ENCODE peak calls at places on chromosomes 3 and 15, in nine cellular contexts. P is astrocyte of the spinal cord, L is AG04450, H is bronchial epithelial cell, Q is uterus, R is fibroblast of lung, M is Peyer's patch, D is HL-60, F is psoas muscle. S is an unnamed sample.

GRCh38 chr3:151169700-151170224 is 33.3 kb downstream of the GPR171 start:
- DNase-seq in R (peak), D (peak), H (no peak), M (no peak), L (no peak), F (peak), Q (no peak), P (no peak), S (peak)

GRCh38 chr3:111667621-111668239 is 72.6 kb upstream of the ZBED2 start:
- DNase-seq in H (peak), P (peak), D (peak), L (no peak), F (no peak), M (no peak), R (peak), Q (peak), S (peak)

GRCh38 chr15:89746386-89746974 is 4.6 kb downstream of the MESP1 start:
- DNase-seq in Q (no peak), F (no peak), R (no peak), H (no peak), D (no peak), P (no peak), M (no peak), L (no peak), S (no peak)

GRCh38 chr3:38646630-38647029 is 2.9 kb downstream of the SCN5A start:
- DNase-seq in H (peak), D (peak), F (no peak), R (no peak), M (peak), Q (no peak), L (no peak), P (peak), S (no peak)

GRCh38 chr3:535566-536416 is 339.2 kb downstream of the CHL1 start:
- DNase-seq in H (peak), Q (no peak), M (peak), F (peak), R (peak), D (no peak), L (no peak), P (peak), S (no peak)

GRCh38 chr3:129503387-129504010 is 24.9 kb upstream of the RHO start:
- DNase-seq in L (no peak), P (no peak), R (peak), F (no peak), Q (no peak), M (no peak), H (peak), D (no peak), S (no peak)

GRCh38 chr3:23611737-23612295 is 193.9 kb upstream of the UBE2E1 start:
- DNase-seq in D (peak), L (peak), F (peak), M (no peak), Q (peak), H (peak), P (peak), R (peak), S (no peak)

GRCh38 chr3:133040696-133041523 is 2.7 kb downstream of the TMEM108 start:
- DNase-seq in L (peak), Q (peak), D (peak), R (peak), P (peak), F (peak), H (peak), M (peak), S (no peak)

GRCh38 chr15:101178414-101178813 is 73.4 kb downstream of the CHSY1 start:
- DNase-seq in R (no peak), M (no peak), D (no peak), F (no peak), H (no peak), L (no peak), P (no peak), Q (no peak), S (no peak)

GRCh38 chr3:16452265-16452664 is 61.2 kb downstream of the RFTN1 start:
- DNase-seq in P (peak), D (no peak), M (no peak), L (no peak), F (no peak), R (peak), Q (no peak), H (peak), S (no peak)

GRCh38 chr3:158347966-158348365 is 223.0 kb upstream of the MLF1 start:
- DNase-seq in M (no peak), Q (no peak), L (no peak), D (no peak), H (no peak), R (peak), F (no peak), P (peak), S (no peak)

GRCh38 chr3:11457126-11457525 is 184.9 kb downstream of the ATG7 start:
- DNase-seq in M (no peak), H (no peak), F (no peak), P (no peak), D (no peak), R (no peak), Q (no peak), L (no peak), S (no peak)

GRCh38 chr3:115930922-115931321 is 307.6 kb downstream of the GAP43 start:
- DNase-seq in M (no peak), L (no peak), P (no peak), D (no peak), F (no peak), H (no peak), Q (no peak), R (no peak), S (no peak)

GRCh38 chr3:159816507-159816906 is 172.1 kb upstream of the IL12A start:
- DNase-seq in H (no peak), R (no peak), D (no peak), P (no peak), M (no peak), L (no peak), F (no peak), Q (no peak), S (no peak)

GRCh38 chr3:24830230-24831152 is 335.8 kb upstream of the THRB start:
- DNase-seq in M (peak), R (no peak), P (no peak), F (peak), H (no peak), Q (no peak), D (no peak), L (no peak), S (no peak)

GRCh38 chr15:76185716-76186115 is 125.6 kb downstream of the ETFA start:
- DNase-seq in R (peak), H (peak), L (peak), F (no peak), Q (no peak), M (no peak), D (peak), P (peak), S (no peak)

GRCh38 chr15:81633889-81634288 is 259.9 kb upstream of the TMC3 start:
- DNase-seq in D (no peak), R (no peak), F (no peak), Q (no peak), P (no peak), H (no peak), L (no peak), M (no peak), S (no peak)

GRCh38 chr3:111070772-111071256 is 802 bp upstream of the NECTIN3 start:
- DNase-seq in R (no peak), F (no peak), P (no peak), M (no peak), L (no peak), D (no peak), Q (no peak), H (peak), S (no peak)

GRCh38 chr3:150760431-150761200 is 2.4 kb downstream of the SIAH2 start:
- DNase-seq in F (no peak), M (no peak), L (no peak), R (no peak), H (no peak), Q (no peak), P (no peak), D (no peak), S (no peak)

GRCh38 chr15:48411971-48412591 is 80.9 kb downstream of the DUT start:
- DNase-seq in M (no peak), P (peak), D (no peak), F (no peak), L (no peak), R (peak), H (no peak), Q (no peak), S (no peak)

GRCh38 chr3:46905191-46905560 is 27.7 kb downstream of the PTH1R start:
- DNase-seq in F (peak), D (no peak), P (no peak), L (no peak), Q (no peak), M (peak), H (no peak), R (no peak), S (peak)

GRCh38 chr3:30496496-30496966 is 109.9 kb upstream of the TGFBR2 start:
- DNase-seq in D (peak), F (no peak), R (peak), L (peak), P (peak), Q (peak), M (no peak), H (peak), S (no peak)

GRCh38 chr3:162278834-162279233 is 782.2 kb downstream of the OTOL1 start:
- DNase-seq in F (no peak), P (no peak), H (no peak), R (no peak), Q (no peak), D (no peak), M (no peak), L (no peak), S (no peak)

GRCh38 chr3:114449271-114450007 is 155.6 kb downstream of the TIGIT start:
- DNase-seq in H (peak), Q (no peak), M (no peak), R (no peak), F (no peak), L (no peak), D (no peak), P (peak), S (no peak)

GRCh38 chr3:183400352-183400751 is 28.1 kb downstream of the MCF2L2 start:
- DNase-seq in P (no peak), L (no peak), M (no peak), H (no peak), Q (no peak), R (no peak), D (no peak), F (no peak), S (no peak)

GRCh38 chr15:90989040-90989768 is 5.1 kb downstream of the PRC1 start:
- DNase-seq in D (peak), F (no peak), L (no peak), M (no peak), P (no peak), Q (no peak), R (no peak), H (no peak), S (no peak)

GRCh38 chr15:90990446-90990845 is 3.9 kb downstream of the PRC1 start:
- DNase-seq in F (no peak), R (no peak), H (no peak), P (no peak), M (no peak), D (no peak), Q (no peak), L (no peak), S (no peak)

GRCh38 chr15:90994059-90994416 is 297 bp downstream of the PRC1 start:
- DNase-seq in F (no peak), L (no peak), Q (no peak), H (no peak), D (no peak), P (no peak), M (no peak), R (peak), S (no peak)

GRCh38 chr15:90994417-90995311 is at the start of gene PRC1:
- DNase-seq in M (peak), Q (peak), P (peak), R (peak), L (peak), D (peak), H (peak), F (peak), S (peak)

GRCh38 chr15:90991587-90992285 is 2.6 kb downstream of the PRC1 start:
- DNase-seq in Q (no peak), L (no peak), D (no peak), M (no peak), F (no peak), P (no peak), H (no peak), R (no peak), S (no peak)
- TF ChIP-seq CTCF in Q (no peak), L (no peak), D (no peak), M (no peak), F (no peak), P (no peak), H (no peak), R (no peak), S (no peak)

GRCh38 chr3:126984391-126985142 is 1.7 kb downstream of the PLXNA1 start:
- DNase-seq in Q (no peak), L (no peak), M (no peak), F (no peak), H (no peak), P (no peak), D (no peak), R (no peak), S (no peak)

GRCh38 chr3:126980266-126980811 is 2.6 kb upstream of the PLXNA1 start:
- DNase-seq in M (no peak), R (no peak), D (no peak), F (no peak), H (no peak), Q (no peak), P (no peak), L (no peak), S (no peak)

GRCh38 chr3:126983653-126984390 is 907 bp downstream of the PLXNA1 start:
- DNase-seq in F (no peak), L (no peak), P (peak), H (no peak), D (no peak), R (no peak), Q (no peak), M (peak), S (no peak)

GRCh38 chr3:126982125-126982521 is 792 bp upstream of the PLXNA1 start:
- DNase-seq in H (peak), L (no peak), D (peak), P (peak), R (peak), Q (no peak), M (no peak), F (peak), S (peak)

DNA sequence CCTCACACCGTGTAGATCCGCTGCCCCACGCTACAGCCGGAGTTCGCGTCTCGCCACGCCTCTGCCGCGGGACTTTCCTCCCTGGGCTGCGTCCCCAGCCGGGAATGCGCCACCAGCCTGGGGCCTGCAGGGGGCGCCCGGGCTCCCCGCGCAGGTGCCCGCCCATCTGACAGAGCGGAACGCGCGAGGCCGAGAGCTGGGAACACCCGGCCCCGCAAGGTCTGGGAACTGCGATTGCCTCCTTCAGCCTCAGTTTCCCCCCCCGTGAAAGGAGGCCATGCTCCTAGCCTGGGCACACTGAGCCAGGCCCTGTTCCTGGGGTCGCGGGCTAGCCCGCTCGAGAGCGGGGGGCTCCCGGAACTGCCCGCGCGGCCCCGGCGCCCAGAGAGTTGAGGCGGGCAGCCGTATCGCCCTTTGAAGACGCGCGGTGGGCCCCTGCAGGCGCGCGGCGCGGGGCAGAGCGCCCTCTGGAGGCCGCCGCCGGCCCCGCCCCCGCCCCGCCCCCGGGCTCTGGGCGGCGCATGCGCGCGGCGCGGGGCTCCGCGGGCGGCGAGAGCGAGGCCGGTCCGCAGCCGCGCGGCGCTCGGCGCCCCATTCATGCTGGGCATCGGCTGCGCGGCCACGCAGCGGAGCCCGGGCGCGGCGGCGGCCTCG is at the start of gene PLXNA1:
- DNase-seq in L (peak), R (peak), M (peak), F (peak), H (peak), Q (peak), P (peak), D (peak), S (no peak)
- TF ChIP-seq CTCF in L (peak), R (peak), M (peak), F (peak), H (peak), Q (peak), P (peak), D (peak), S (peak)

GRCh38 chr3:120445654-120446053 is 5.1 kb downstream of the FSTL1 start:
- DNase-seq in D (no peak), L (no peak), R (no peak), P (no peak), M (no peak), F (no peak), H (no peak), Q (no peak), S (no peak)

GRCh38 chr3:120440001-120440703 is 10.6 kb downstream of the FSTL1 start:
- DNase-seq in H (peak), L (no peak), D (peak), P (no peak), R (peak), Q (no peak), M (no peak), F (no peak), S (no peak)

GRCh38 chr3:120440762-120441161 is 10.0 kb downstream of the FSTL1 start:
- DNase-seq in D (no peak), Q (no peak), M (no peak), L (no peak), R (no peak), F (no peak), H (no peak), P (no peak), S (no peak)

GRCh38 chr3:120441776-120442175 is 9.0 kb downstream of the FSTL1 start:
- DNase-seq in F (no peak), P (no peak), M (no peak), Q (no peak), L (no peak), R (no peak), H (no peak), D (no peak), S (no peak)

GRCh38 chr3:120442975-120443517 is 7.7 kb downstream of the FSTL1 start:
- DNase-seq in H (no peak), Q (no peak), F (no peak), R (no peak), D (no peak), M (no peak), P (no peak), L (no peak), S (no peak)
- TF ChIP-seq CTCF in H (no peak), Q (peak), F (no peak), R (peak), D (no peak), M (no peak), P (peak), L (peak), S (no peak)

GRCh38 chr3:126979076-126979628 is 3.8 kb upstream of the PLXNA1 start:
- DNase-seq in D (no peak), R (no peak), P (no peak), M (no peak), L (no peak), H (no peak), F (no peak), Q (no peak), S (no peak)

GRCh38 chr3:126986001-126986400 is 3.1 kb downstream of the PLXNA1 start:
- DNase-seq in D (no peak), P (peak), L (no peak), M (no peak), H (no peak), F (no peak), Q (no peak), R (peak), S (no peak)

GRCh38 chr3:126985143-126985985 is 2.4 kb downstream of the PLXNA1 start:
- DNase-seq in R (no peak), H (no peak), D (no peak), P (no peak), F (no peak), Q (no peak), M (no peak), L (no peak), S (no peak)

GRCh38 chr3:126987129-126987528 is 4.2 kb downstream of the PLXNA1 start:
- DNase-seq in M (no peak), P (no peak), F (no peak), L (no peak), Q (no peak), D (no peak), R (no peak), H (no peak), S (no peak)

DNA sequence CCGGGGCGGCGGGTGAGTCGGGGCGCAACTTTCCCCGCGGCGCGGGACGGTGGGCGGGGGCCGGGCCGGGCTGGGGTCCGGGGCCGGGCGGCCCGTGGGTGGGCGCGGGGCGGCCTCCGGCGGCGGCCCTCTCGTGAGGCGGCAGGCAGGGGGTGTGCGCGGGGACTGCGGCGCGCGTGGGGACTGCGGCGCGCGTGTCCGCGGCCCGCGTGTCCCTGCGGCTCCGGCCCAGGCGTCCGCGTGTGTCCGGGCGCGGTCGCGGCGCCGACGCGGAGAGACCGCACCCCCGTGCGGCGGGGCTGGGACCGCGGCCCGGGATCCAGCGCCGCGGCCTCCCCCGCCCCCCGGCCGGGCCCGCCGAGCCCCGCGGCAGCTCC is 349 bp downstream of the PLXNA1 start:
- DNase-seq in Q (no peak), H (no peak), M (no peak), P (no peak), D (no peak), R (no peak), L (no peak), F (no peak), S (no peak)
- TF ChIP-seq CTCF in Q (no peak), H (no peak), M (peak), P (no peak), D (no peak), R (no peak), L (no peak), F (no peak), S (no peak)

GRCh38 chr3:41489205-41489604 is 289.9 kb downstream of the CTNNB1 start:
- DNase-seq in R (no peak), L (no peak), M (no peak), H (no peak), D (no peak), P (no peak), F (no peak), Q (no peak), S (no peak)
- TF ChIP-seq CTCF in R (no peak), L (no peak), M (no peak), H (no peak), D (no peak), P (no peak), F (no peak), Q (no peak), S (no peak)

GRCh38 chr3:10303785-10304184 is 11.0 kb upstream of the GHRL start:
- DNase-seq in M (no peak), R (no peak), F (no peak), Q (no peak), L (no peak), P (no peak), D (no peak), H (no peak), S (no peak)

GRCh38 chr3:10303105-10303504 is 10.4 kb upstream of the GHRL start:
- DNase-seq in F (no peak), D (no peak), H (no peak), Q (no peak), P (no peak), L (no peak), R (no peak), M (no peak), S (no peak)

GRCh38 chr3:10300087-10300486 is 7.3 kb upstream of the GHRL start:
- DNase-seq in F (no peak), M (no peak), Q (no peak), P (no peak), L (no peak), D (no peak), H (no peak), R (no peak), S (no peak)

GRCh38 chr3:10299679-10300078 is 6.9 kb upstream of the GHRL start:
- DNase-seq in F (no peak), Q (no peak), D (no peak), P (no peak), M (no peak), L (no peak), H (no peak), R (no peak), S (no peak)

DNA sequence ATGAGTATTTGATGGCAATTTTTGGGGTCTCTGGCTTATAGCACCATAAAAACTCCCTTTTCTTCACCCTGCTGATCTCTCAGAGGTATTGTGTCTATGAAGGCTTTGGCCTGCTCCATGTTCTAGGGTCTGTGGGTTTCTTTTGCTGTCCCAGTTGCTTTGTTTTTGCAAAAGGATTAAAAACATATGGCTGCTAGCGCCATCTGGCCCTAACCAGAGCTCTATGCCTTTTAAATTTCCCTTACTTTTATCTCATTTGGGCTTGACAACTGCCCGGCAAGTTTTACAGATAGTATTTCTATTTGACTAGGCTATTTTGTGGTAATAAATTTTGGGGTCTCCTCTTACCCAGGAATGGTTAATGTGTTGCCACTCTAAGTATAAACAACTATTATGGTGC is 6.4 kb upstream of the GHRL start:
- DNase-seq in R (no peak), Q (no peak), F (no peak), H (no peak), M (no peak), L (no peak), D (no peak), P (peak), S (no peak)
- TF ChIP-seq CTCF in R (no peak), Q (no peak), F (no peak), H (no peak), M (no peak), L (peak), D (no peak), P (peak), S (no peak)

GRCh38 chr15:68830141-68830540 is 9.4 kb upstream of the ANP32A start:
- DNase-seq in R (no peak), D (peak), F (no peak), M (no peak), H (no peak), Q (no peak), P (no peak), L (no peak), S (no peak)
- TF ChIP-seq CTCF in R (no peak), D (no peak), F (no peak), M (no peak), H (no peak), Q (no peak), P (no peak), L (no peak), S (no peak)

S was measured in CD14-positive monocyte.